ENCODE peak calls at places on chromosomes 11 and 22, in four cellular contexts. Q, O, F and W are unnamed samples.

GRCh38 chr11:125022551-125022950 is 40.6 kb upstream of the SLC37A2 start:
- DNase-seq in O (no peak), F (no peak), Q (peak; percentile 9), W (no peak)

GRCh38 chr22:35596821-35597220 is 20.3 kb downstream of the MB start:
- DNase-seq in O (peak; percentile 74), Q (no peak), F (no peak), W (no peak)

GRCh38 chr11:69674886-69675714 is at the start of gene LTO1:
- DNase-seq in F (peak; percentile 99), Q (peak; percentile 96), O (peak; percentile 93), W (peak; percentile 98)

GRCh38 chr22:44620129-44620840 is 81.7 kb upstream of the PRR5 start:
- DNase-seq in Q (peak; percentile 70), F (no peak), O (peak; percentile 44), W (peak; percentile 50)

GRCh38 chr11:130642994-130643393 is 194.5 kb downstream of the ADAMTS15 start:
- DNase-seq in Q (no peak), F (no peak), O (no peak), W (no peak)

GRCh38 chr22:49330421-49331222 is 497.1 kb downstream of the BRD1 start:
- DNase-seq in O (no peak), F (no peak), Q (no peak), W (no peak)

GRCh38 chr11:64921384-64921783 is 3.1 kb upstream of the PPP2R5B start:
- DNase-seq in Q (no peak), F (no peak), O (no peak), W (no peak)

GRCh38 chr11:63901660-63902059 is 15.3 kb downstream of the RCOR2 start:
- DNase-seq in F (no peak), Q (peak; percentile 51), O (no peak), W (no peak)

GRCh38 chr22:35893698-35894097 is 134.9 kb downstream of the RBFOX2 start:
- DNase-seq in F (no peak), O (no peak), Q (peak; percentile 64), W (no peak)

GRCh38 chr11:69245491-69246345 is 48.2 kb upstream of the MYEOV start:
- DNase-seq in Q (no peak), O (peak; percentile 18), F (no peak), W (peak; percentile 13)

GRCh38 chr22:41976961-41977566 is 7.8 kb downstream of the SEPTIN3 start:
- DNase-seq in O (no peak), F (no peak), Q (no peak), W (no peak)

GRCh38 chr11:61948505-61948904 is 1.6 kb upstream of the BEST1 start:
- DNase-seq in Q (peak; percentile 50), O (no peak), F (no peak), W (no peak)